ENCODE peak calls at places on chromosomes 12 and 14, in ten cellular contexts. One of them, this sample, is unnamed.

GRCh38 chr12:65556676-65557424 is 267.4 kb upstream of the HMGA2 start:
- DNase-seq in astrocyte of the spinal cord: peak
- DNase-seq in stomach: peak
- DNase-seq in RWPE1: peak
- DNase-seq in transverse colon: peak
- DNase-seq in progenitor cell of endocrine pancreas: peak
- DNase-seq in left ventricle myocardium inferior: peak
- DNase-seq in fibroblast of the aortic adventitia: peak
- DNase-seq in astrocyte of the cerebellum: peak
- DNase-seq in foreskin fibroblast: peak
- DNase-seq in this sample: peak

GRCh38 chr14:67526676-67527459 is 6.2 kb upstream of the PLEKHH1 start:
- DNase-seq in stomach: peak
- DNase-seq in foreskin fibroblast: peak
- DNase-seq in RWPE1: peak
- DNase-seq in fibroblast of the aortic adventitia: peak
- DNase-seq in progenitor cell of endocrine pancreas: no peak
- DNase-seq in astrocyte of the cerebellum: peak
- DNase-seq in left ventricle myocardium inferior: no peak
- DNase-seq in astrocyte of the spinal cord: peak
- DNase-seq in transverse colon: peak
- DNase-seq in this sample: no peak

GRCh38 chr14:42869681-42870080 is 1263.0 kb downstream of the LRFN5 start:
- DNase-seq in transverse colon: no peak
- DNase-seq in astrocyte of the spinal cord: peak
- DNase-seq in RWPE1: no peak
- DNase-seq in left ventricle myocardium inferior: no peak
- DNase-seq in stomach: no peak
- DNase-seq in progenitor cell of endocrine pancreas: no peak
- DNase-seq in fibroblast of the aortic adventitia: peak
- DNase-seq in foreskin fibroblast: peak
- DNase-seq in astrocyte of the cerebellum: peak
- DNase-seq in this sample: no peak

GRCh38 chr12:64779349-64779974 is 20.3 kb upstream of the GNS start:
- DNase-seq in astrocyte of the cerebellum: no peak
- DNase-seq in stomach: no peak
- DNase-seq in transverse colon: no peak
- DNase-seq in RWPE1: no peak
- DNase-seq in foreskin fibroblast: no peak
- DNase-seq in left ventricle myocardium inferior: no peak
- DNase-seq in progenitor cell of endocrine pancreas: no peak
- DNase-seq in astrocyte of the spinal cord: no peak
- DNase-seq in fibroblast of the aortic adventitia: no peak
- DNase-seq in this sample: no peak

GRCh38 chr14:50551877-50552276 is 8.1 kb upstream of the ATL1 start:
- DNase-seq in transverse colon: no peak
- DNase-seq in fibroblast of the aortic adventitia: no peak
- DNase-seq in stomach: no peak
- DNase-seq in astrocyte of the spinal cord: no peak
- DNase-seq in left ventricle myocardium inferior: no peak
- DNase-seq in foreskin fibroblast: no peak
- DNase-seq in astrocyte of the cerebellum: no peak
- DNase-seq in progenitor cell of endocrine pancreas: no peak
- DNase-seq in RWPE1: no peak
- DNase-seq in this sample: no peak

GRCh38 chr14:67420102-67420739 is 8.3 kb upstream of the PLEK2 start:
- DNase-seq in stomach: no peak
- DNase-seq in left ventricle myocardium inferior: no peak
- DNase-seq in progenitor cell of endocrine pancreas: no peak
- DNase-seq in transverse colon: peak
- DNase-seq in RWPE1: no peak
- DNase-seq in astrocyte of the cerebellum: no peak
- DNase-seq in astrocyte of the spinal cord: no peak
- DNase-seq in foreskin fibroblast: peak
- DNase-seq in fibroblast of the aortic adventitia: no peak
- DNase-seq in this sample: no peak

GRCh38 chr14:36223558-36223957 is 47.0 kb upstream of the PTCSC3 start:
- DNase-seq in foreskin fibroblast: no peak
- DNase-seq in left ventricle myocardium inferior: no peak
- DNase-seq in astrocyte of the spinal cord: no peak
- DNase-seq in stomach: no peak
- DNase-seq in fibroblast of the aortic adventitia: no peak
- DNase-seq in RWPE1: no peak
- DNase-seq in transverse colon: no peak
- DNase-seq in astrocyte of the cerebellum: no peak
- DNase-seq in progenitor cell of endocrine pancreas: no peak
- DNase-seq in this sample: no peak

GRCh38 chr12:88634008-88634407 is 53.7 kb upstream of the KITLG start:
- DNase-seq in stomach: no peak
- DNase-seq in progenitor cell of endocrine pancreas: no peak
- DNase-seq in astrocyte of the cerebellum: no peak
- DNase-seq in foreskin fibroblast: peak
- DNase-seq in fibroblast of the aortic adventitia: no peak
- DNase-seq in left ventricle myocardium inferior: no peak
- DNase-seq in astrocyte of the spinal cord: no peak
- DNase-seq in RWPE1: no peak
- DNase-seq in transverse colon: no peak
- DNase-seq in this sample: no peak

GRCh38 chr12:113358381-113359132 is at the start of gene PLBD2:
- DNase-seq in fibroblast of the aortic adventitia: peak
- DNase-seq in foreskin fibroblast: peak
- DNase-seq in astrocyte of the spinal cord: peak
- DNase-seq in stomach: peak
- DNase-seq in progenitor cell of endocrine pancreas: peak
- DNase-seq in RWPE1: peak
- DNase-seq in left ventricle myocardium inferior: peak
- DNase-seq in astrocyte of the cerebellum: peak
- DNase-seq in transverse colon: peak
- DNase-seq in this sample: peak

GRCh38 chr12:1805441-1806081 is 14.8 kb upstream of the LRTM2 start:
- DNase-seq in RWPE1: no peak
- DNase-seq in foreskin fibroblast: no peak
- DNase-seq in astrocyte of the cerebellum: no peak
- DNase-seq in progenitor cell of endocrine pancreas: no peak
- DNase-seq in fibroblast of the aortic adventitia: no peak
- DNase-seq in stomach: no peak
- DNase-seq in transverse colon: no peak
- DNase-seq in left ventricle myocardium inferior: peak
- DNase-seq in astrocyte of the spinal cord: no peak
- DNase-seq in this sample: no peak

GRCh38 chr14:31085027-31085426 is 58.8 kb upstream of the STRN3 start:
- DNase-seq in progenitor cell of endocrine pancreas: no peak
- DNase-seq in fibroblast of the aortic adventitia: no peak
- DNase-seq in foreskin fibroblast: no peak
- DNase-seq in transverse colon: no peak
- DNase-seq in astrocyte of the cerebellum: no peak
- DNase-seq in left ventricle myocardium inferior: no peak
- DNase-seq in stomach: no peak
- DNase-seq in astrocyte of the spinal cord: no peak
- DNase-seq in RWPE1: no peak
- DNase-seq in this sample: no peak

GRCh38 chr14:86404425-86404824 is 874.5 kb downstream of the FLRT2 start:
- DNase-seq in fibroblast of the aortic adventitia: no peak
- DNase-seq in foreskin fibroblast: peak
- DNase-seq in RWPE1: no peak
- DNase-seq in astrocyte of the cerebellum: no peak
- DNase-seq in stomach: no peak
- DNase-seq in astrocyte of the spinal cord: no peak
- DNase-seq in transverse colon: no peak
- DNase-seq in progenitor cell of endocrine pancreas: no peak
- DNase-seq in left ventricle myocardium inferior: no peak
- DNase-seq in this sample: no peak

GRCh38 chr14:100221419-100222218 is 17.3 kb upstream of the YY1 start:
- DNase-seq in transverse colon: peak
- DNase-seq in RWPE1: no peak
- DNase-seq in foreskin fibroblast: peak
- DNase-seq in fibroblast of the aortic adventitia: peak
- DNase-seq in astrocyte of the spinal cord: peak
- DNase-seq in left ventricle myocardium inferior: peak
- DNase-seq in astrocyte of the cerebellum: peak
- DNase-seq in stomach: peak
- DNase-seq in progenitor cell of endocrine pancreas: peak
- DNase-seq in this sample: peak

GRCh38 chr12:57983150-57983857 is 41.9 kb downstream of the ATP23 start:
- DNase-seq in stomach: no peak
- DNase-seq in transverse colon: peak
- DNase-seq in progenitor cell of endocrine pancreas: no peak
- DNase-seq in astrocyte of the spinal cord: peak
- DNase-seq in foreskin fibroblast: peak
- DNase-seq in fibroblast of the aortic adventitia: peak
- DNase-seq in RWPE1: peak
- DNase-seq in astrocyte of the cerebellum: peak
- DNase-seq in left ventricle myocardium inferior: no peak
- DNase-seq in this sample: no peak

GRCh38 chr14:31263485-31264133 is 56.0 kb upstream of the HECTD1 start:
- DNase-seq in RWPE1: peak
- DNase-seq in left ventricle myocardium inferior: no peak
- DNase-seq in foreskin fibroblast: peak
- DNase-seq in fibroblast of the aortic adventitia: peak
- DNase-seq in astrocyte of the cerebellum: peak
- DNase-seq in stomach: peak
- DNase-seq in progenitor cell of endocrine pancreas: no peak
- DNase-seq in astrocyte of the spinal cord: peak
- DNase-seq in transverse colon: peak
- DNase-seq in this sample: no peak

GRCh38 chr12:14995583-14996425 is 23.0 kb downstream of the PDE6H start:
- DNase-seq in foreskin fibroblast: peak
- DNase-seq in RWPE1: peak
- DNase-seq in transverse colon: no peak
- DNase-seq in astrocyte of the spinal cord: peak
- DNase-seq in stomach: no peak
- DNase-seq in astrocyte of the cerebellum: peak
- DNase-seq in progenitor cell of endocrine pancreas: no peak
- DNase-seq in left ventricle myocardium inferior: no peak
- DNase-seq in fibroblast of the aortic adventitia: peak
- DNase-seq in this sample: no peak

GRCh38 chr14:44745371-44745770 is 216.4 kb downstream of the KLHL28 start:
- DNase-seq in transverse colon: no peak
- DNase-seq in foreskin fibroblast: no peak
- DNase-seq in progenitor cell of endocrine pancreas: no peak
- DNase-seq in RWPE1: no peak
- DNase-seq in astrocyte of the spinal cord: no peak
- DNase-seq in left ventricle myocardium inferior: no peak
- DNase-seq in stomach: no peak
- DNase-seq in astrocyte of the cerebellum: no peak
- DNase-seq in fibroblast of the aortic adventitia: no peak
- DNase-seq in this sample: no peak

GRCh38 chr12:52543985-52544888 is 8.7 kb downstream of the KRT71 start:
- DNase-seq in transverse colon: no peak
- DNase-seq in foreskin fibroblast: peak
- DNase-seq in astrocyte of the spinal cord: no peak
- DNase-seq in left ventricle myocardium inferior: no peak
- DNase-seq in progenitor cell of endocrine pancreas: no peak
- DNase-seq in fibroblast of the aortic adventitia: no peak
- DNase-seq in stomach: no peak
- DNase-seq in RWPE1: no peak
- DNase-seq in astrocyte of the cerebellum: no peak
- DNase-seq in this sample: no peak
- TF ChIP-seq CTCF in transverse colon: no peak
- TF ChIP-seq CTCF in foreskin fibroblast: no peak
- TF ChIP-seq CTCF in astrocyte of the spinal cord: no peak
- TF ChIP-seq CTCF in left ventricle myocardium inferior: no peak
- TF ChIP-seq CTCF in progenitor cell of endocrine pancreas: no peak
- TF ChIP-seq CTCF in fibroblast of the aortic adventitia: no peak
- TF ChIP-seq CTCF in stomach: no peak
- TF ChIP-seq CTCF in RWPE1: no peak
- TF ChIP-seq CTCF in astrocyte of the cerebellum: no peak
- TF ChIP-seq CTCF in this sample: no peak

DNA sequence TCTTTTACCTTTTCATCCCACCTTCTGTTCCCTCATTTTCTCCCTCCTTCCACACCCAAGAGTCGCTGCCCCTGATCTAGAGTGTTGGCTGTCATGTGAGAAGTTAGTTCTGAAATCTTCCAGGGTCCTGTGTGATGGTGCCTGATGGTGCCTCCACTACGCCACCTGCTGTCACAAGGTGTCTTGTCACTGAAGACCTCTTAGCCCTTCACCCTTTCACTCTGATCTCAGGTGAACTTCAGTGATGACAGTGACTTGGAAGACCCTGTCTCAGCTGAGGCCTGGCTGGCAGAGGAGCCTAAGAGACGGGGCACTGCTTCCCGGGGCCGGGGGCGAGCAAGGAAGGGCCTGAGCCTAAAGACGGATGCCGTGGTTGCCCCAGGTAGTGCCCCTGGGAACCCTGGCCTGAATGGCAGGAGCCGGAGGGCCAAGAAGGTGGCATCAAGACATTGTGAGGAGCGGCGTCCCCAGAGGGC is 7.6 kb upstream of the PFDN5 start:
- DNase-seq in transverse colon: peak
- DNase-seq in astrocyte of the spinal cord: peak
- DNase-seq in astrocyte of the cerebellum: peak
- DNase-seq in left ventricle myocardium inferior: peak
- DNase-seq in fibroblast of the aortic adventitia: peak
- DNase-seq in progenitor cell of endocrine pancreas: peak
- DNase-seq in RWPE1: peak
- DNase-seq in foreskin fibroblast: peak
- DNase-seq in stomach: peak
- DNase-seq in this sample: peak
- TF ChIP-seq CTCF in transverse colon: peak
- TF ChIP-seq CTCF in astrocyte of the spinal cord: peak
- TF ChIP-seq CTCF in astrocyte of the cerebellum: peak
- TF ChIP-seq CTCF in left ventricle myocardium inferior: peak
- TF ChIP-seq CTCF in fibroblast of the aortic adventitia: peak
- TF ChIP-seq CTCF in progenitor cell of endocrine pancreas: peak
- TF ChIP-seq CTCF in RWPE1: peak
- TF ChIP-seq CTCF in foreskin fibroblast: peak
- TF ChIP-seq CTCF in stomach: no peak
- TF ChIP-seq CTCF in this sample: no peak

GRCh38 chr14:83940253-83940652 is 1589.7 kb upstream of the FLRT2 start:
- DNase-seq in astrocyte of the spinal cord: no peak
- DNase-seq in transverse colon: no peak
- DNase-seq in progenitor cell of endocrine pancreas: no peak
- DNase-seq in foreskin fibroblast: no peak
- DNase-seq in astrocyte of the cerebellum: no peak
- DNase-seq in left ventricle myocardium inferior: no peak
- DNase-seq in RWPE1: no peak
- DNase-seq in fibroblast of the aortic adventitia: no peak
- DNase-seq in stomach: no peak
- DNase-seq in this sample: no peak
- TF ChIP-seq CTCF in astrocyte of the spinal cord: no peak
- TF ChIP-seq CTCF in transverse colon: no peak
- TF ChIP-seq CTCF in progenitor cell of endocrine pancreas: peak
- TF ChIP-seq CTCF in foreskin fibroblast: no peak
- TF ChIP-seq CTCF in astrocyte of the cerebellum: no peak
- TF ChIP-seq CTCF in left ventricle myocardium inferior: peak
- TF ChIP-seq CTCF in RWPE1: no peak
- TF ChIP-seq CTCF in fibroblast of the aortic adventitia: no peak
- TF ChIP-seq CTCF in stomach: no peak
- TF ChIP-seq CTCF in this sample: no peak

DNA sequence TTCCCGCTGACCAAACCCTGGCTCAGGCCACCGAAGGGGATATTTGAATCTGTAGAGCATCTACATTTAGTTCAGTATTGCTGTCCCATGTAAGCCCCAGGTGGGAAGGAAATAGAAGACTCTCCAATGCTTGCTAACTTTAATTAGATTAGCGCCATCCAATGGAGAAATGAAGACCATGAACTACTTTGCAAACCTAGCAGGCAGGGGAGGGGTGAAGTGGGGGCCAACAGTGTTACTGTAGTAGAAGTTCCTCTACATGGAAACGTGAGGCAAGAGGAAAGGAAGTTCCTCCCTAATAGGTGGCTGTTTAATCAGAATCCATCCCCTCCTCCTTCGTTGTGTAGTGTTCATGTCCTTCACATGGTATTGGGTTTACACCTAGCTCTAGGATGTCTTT is 9.3 kb upstream of the DENND5B start:
- DNase-seq in foreskin fibroblast: no peak
- DNase-seq in astrocyte of the spinal cord: no peak
- DNase-seq in stomach: no peak
- DNase-seq in RWPE1: no peak
- DNase-seq in fibroblast of the aortic adventitia: no peak
- DNase-seq in progenitor cell of endocrine pancreas: no peak
- DNase-seq in astrocyte of the cerebellum: no peak
- DNase-seq in left ventricle myocardium inferior: no peak
- DNase-seq in transverse colon: no peak
- DNase-seq in this sample: no peak
- TF ChIP-seq CTCF in foreskin fibroblast: no peak
- TF ChIP-seq CTCF in astrocyte of the spinal cord: no peak
- TF ChIP-seq CTCF in stomach: no peak
- TF ChIP-seq CTCF in RWPE1: no peak
- TF ChIP-seq CTCF in fibroblast of the aortic adventitia: no peak
- TF ChIP-seq CTCF in progenitor cell of endocrine pancreas: no peak
- TF ChIP-seq CTCF in astrocyte of the cerebellum: no peak
- TF ChIP-seq CTCF in left ventricle myocardium inferior: no peak
- TF ChIP-seq CTCF in transverse colon: no peak
- TF ChIP-seq CTCF in this sample: no peak